ENCODE peak calls at places on chromosome 15, in seven cellular contexts. Y is H9; G is lower lobe of right lung; V is heart right ventricle; C is breast epithelium; K is naive thymus-derived CD4-positive, alpha-beta T cell; W is A549. S is an unnamed sample.

GRCh38 chr15:82963356-82964341 is 11.1 kb upstream of the HOMER2 start:
- DNase-seq in Y (no peak), G (no peak), V (peak), C (no peak), K (no peak), W (no peak), S (no peak)

GRCh38 chr15:70353606-70354259 is 256.0 kb upstream of the TLE3 start:
- DNase-seq in Y (no peak), G (no peak), V (no peak), C (no peak), K (no peak), W (no peak), S (no peak)

GRCh38 chr15:58966698-58967097 is 20.8 kb upstream of the RNF111 start:
- DNase-seq in Y (no peak), G (no peak), V (no peak), C (no peak), K (no peak), W (no peak), S (no peak)

GRCh38 chr15:37765809-37766208 is 168.6 kb upstream of the TMCO5A start:
- DNase-seq in Y (no peak), G (no peak), V (no peak), C (no peak), K (no peak), W (no peak), S (no peak)

GRCh38 chr15:95883064-95883463 is 447.4 kb upstream of the NR2F2 start:
- DNase-seq in Y (no peak), G (no peak), V (no peak), C (no peak), K (no peak), W (no peak), S (no peak)

GRCh38 chr15:69398541-69398940 is 15.6 kb upstream of the KIF23 start:
- DNase-seq in Y (no peak), G (no peak), V (no peak), C (no peak), K (no peak), W (no peak), S (no peak)

GRCh38 chr15:44882499-44882968 is 74.0 kb upstream of the TERB2 start:
- DNase-seq in Y (no peak), G (no peak), V (no peak), C (no peak), K (no peak), W (no peak), S (no peak)

GRCh38 chr15:70852501-70853269 is 1.3 kb downstream of the LARP6 start:
- DNase-seq in Y (no peak), G (no peak), V (no peak), C (no peak), K (no peak), W (no peak), S (no peak)

GRCh38 chr15:67805871-67806538 is 19.3 kb upstream of the SKOR1 start:
- DNase-seq in Y (no peak), G (no peak), V (no peak), C (no peak), K (no peak), W (no peak), S (no peak)

GRCh38 chr15:79872358-79873017 is 24.3 kb downstream of the MTHFS start:
- DNase-seq in Y (peak), G (peak), V (no peak), C (no peak), K (no peak), W (no peak), S (no peak)

GRCh38 chr15:29093065-29093435 is 176.6 kb downstream of the NSMCE3 start:
- DNase-seq in Y (no peak), G (no peak), V (no peak), C (no peak), K (no peak), W (no peak), S (no peak)

GRCh38 chr15:89163271-89164055 is 57.9 kb downstream of the RLBP1 start:
- DNase-seq in Y (no peak), G (no peak), V (no peak), C (no peak), K (no peak), W (no peak), S (no peak)

GRCh38 chr15:88246666-88247446 is 9.7 kb downstream of the NTRK3 start:
- DNase-seq in Y (peak), G (peak), V (peak), C (peak), K (peak), W (peak), S (peak)

GRCh38 chr15:35293353-35294130 is 208.4 kb upstream of the NANOGP8 start:
- DNase-seq in Y (peak), G (no peak), V (no peak), C (no peak), K (no peak), W (peak), S (no peak)

GRCh38 chr15:68460166-68460565 is 28.2 kb upstream of the ITGA11 start:
- DNase-seq in Y (no peak), G (no peak), V (no peak), C (no peak), K (no peak), W (no peak), S (no peak)

GRCh38 chr15:87131067-87131466 is 1051.4 kb downstream of the AGBL1 start:
- DNase-seq in Y (no peak), G (no peak), V (no peak), C (no peak), K (no peak), W (no peak), S (no peak)

GRCh38 chr15:89492111-89492641 is 4.2 kb downstream of the RHCG start:
- DNase-seq in Y (peak), G (no peak), V (no peak), C (no peak), K (no peak), W (peak), S (no peak)

GRCh38 chr15:51866751-51867150 is 37.3 kb downstream of the TMOD3 start:
- DNase-seq in Y (no peak), G (no peak), V (no peak), C (no peak), K (no peak), W (no peak), S (no peak)

GRCh38 chr15:51866161-51866560 is 36.7 kb downstream of the TMOD3 start:
- DNase-seq in Y (no peak), G (no peak), V (no peak), C (no peak), K (no peak), W (no peak), S (no peak)

GRCh38 chr15:51864408-51865056 is 35.1 kb downstream of the TMOD3 start:
- DNase-seq in Y (peak), G (no peak), V (no peak), C (no peak), K (no peak), W (no peak), S (no peak)

GRCh38 chr15:51863131-51863530 is 33.7 kb downstream of the TMOD3 start:
- DNase-seq in Y (no peak), G (no peak), V (no peak), C (no peak), K (no peak), W (no peak), S (no peak)

GRCh38 chr15:51865291-51865690 is 35.8 kb downstream of the TMOD3 start:
- DNase-seq in Y (no peak), G (no peak), V (no peak), C (no peak), K (no peak), W (no peak), S (no peak)
- H3K27ac ChIP-seq in Y (no peak), G (no peak), V (no peak), C (no peak), K (no peak), W (peak), S (no peak)

GRCh38 chr15:63020128-63020527 is 22.4 kb upstream of the TPM1 start:
- DNase-seq in Y (no peak), G (no peak), V (no peak), C (no peak), K (no peak), W (no peak), S (no peak)

GRCh38 chr15:63021031-63021430 is 21.5 kb upstream of the TPM1 start:
- DNase-seq in Y (no peak), G (no peak), V (no peak), C (no peak), K (no peak), W (no peak), S (no peak)

GRCh38 chr15:63022181-63022580 is 20.4 kb upstream of the TPM1 start:
- DNase-seq in Y (no peak), G (no peak), V (no peak), C (no peak), K (no peak), W (no peak), S (no peak)

GRCh38 chr15:63018639-63019038 is 23.9 kb upstream of the TPM1 start:
- DNase-seq in Y (no peak), G (no peak), V (no peak), C (no peak), K (no peak), W (no peak), S (no peak)

GRCh38 chr15:63019539-63020109 is 22.9 kb upstream of the TPM1 start:
- DNase-seq in Y (peak), G (no peak), V (no peak), C (peak), K (no peak), W (peak), S (no peak)
- H3K27ac ChIP-seq in Y (no peak), G (no peak), V (no peak), C (peak), K (no peak), W (peak), S (no peak)

DNA sequence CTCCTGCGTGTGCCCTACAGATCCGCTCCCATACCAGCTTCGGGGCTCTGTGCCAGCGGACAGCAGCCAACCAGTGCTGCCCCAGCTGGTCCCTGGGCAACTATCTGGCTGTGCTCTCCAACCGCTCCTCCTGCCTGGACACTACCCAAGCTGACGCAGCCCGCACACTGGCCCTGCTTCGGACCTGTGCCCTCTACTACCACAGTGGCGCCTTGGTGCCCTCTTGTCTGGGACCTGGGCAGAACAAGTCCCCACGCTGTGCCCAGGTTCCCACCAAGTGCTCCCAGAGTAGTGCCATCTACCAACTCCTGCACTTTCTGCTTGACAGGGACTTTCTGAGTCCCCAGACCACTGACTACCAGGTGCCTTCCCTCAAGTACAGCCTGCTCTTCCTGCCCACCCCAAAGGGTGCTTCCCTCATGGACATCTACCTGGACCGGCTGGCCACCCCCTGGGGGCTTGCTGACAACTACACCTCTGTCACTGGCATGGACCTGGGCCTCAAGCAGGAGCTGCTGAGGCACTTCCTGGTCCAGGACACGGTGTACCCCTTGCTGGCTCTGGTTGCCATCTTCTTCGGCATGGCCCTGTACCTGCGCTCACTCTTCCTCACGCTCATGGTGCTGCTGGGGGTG is 9.1 kb downstream of the DISP2 start:
- DNase-seq in Y (no peak), G (no peak), V (peak), C (peak), K (no peak), W (no peak), S (peak)
- H3K27ac ChIP-seq in Y (no peak), G (peak), V (peak), C (no peak), K (no peak), W (no peak), S (no peak)

DNA sequence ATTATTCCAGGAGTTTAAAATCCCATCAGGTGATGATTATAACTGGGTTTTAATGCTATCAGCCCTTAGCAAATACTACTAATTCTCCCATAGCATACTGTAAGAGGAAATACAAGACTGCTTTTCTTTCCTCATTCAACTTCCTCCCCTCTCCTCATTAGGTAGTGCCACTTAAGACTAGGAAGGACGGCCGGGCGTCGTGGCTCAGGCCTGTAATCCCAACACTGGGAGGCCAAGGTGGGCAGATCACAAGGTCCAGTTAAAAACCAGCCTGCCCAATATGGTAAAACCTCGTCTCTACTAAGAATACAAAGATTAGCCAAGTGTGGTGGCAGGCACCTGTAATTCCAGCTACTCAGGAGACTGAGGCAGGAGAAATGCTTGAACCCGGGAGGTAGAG is 14.7 kb downstream of the NDUFAF1 start:
- DNase-seq in Y (no peak), G (no peak), V (no peak), C (no peak), K (no peak), W (no peak), S (no peak)
- H3K27ac ChIP-seq in Y (no peak), G (no peak), V (no peak), C (no peak), K (no peak), W (no peak), S (no peak)

GRCh38 chr15:72968531-72968922 is 83.7 kb upstream of the NEO1 start:
- DNase-seq in Y (no peak), G (no peak), V (peak), C (no peak), K (no peak), W (no peak), S (no peak)

GRCh38 chr15:72967836-72968530 is 84.3 kb upstream of the NEO1 start:
- DNase-seq in Y (no peak), G (no peak), V (no peak), C (no peak), K (no peak), W (no peak), S (no peak)

GRCh38 chr15:72965671-72966070 is 86.6 kb upstream of the NEO1 start:
- DNase-seq in Y (no peak), G (no peak), V (no peak), C (no peak), K (no peak), W (no peak), S (no peak)

GRCh38 chr15:72967397-72967796 is 84.9 kb upstream of the NEO1 start:
- DNase-seq in Y (no peak), G (no peak), V (no peak), C (no peak), K (no peak), W (no peak), S (no peak)

DNA sequence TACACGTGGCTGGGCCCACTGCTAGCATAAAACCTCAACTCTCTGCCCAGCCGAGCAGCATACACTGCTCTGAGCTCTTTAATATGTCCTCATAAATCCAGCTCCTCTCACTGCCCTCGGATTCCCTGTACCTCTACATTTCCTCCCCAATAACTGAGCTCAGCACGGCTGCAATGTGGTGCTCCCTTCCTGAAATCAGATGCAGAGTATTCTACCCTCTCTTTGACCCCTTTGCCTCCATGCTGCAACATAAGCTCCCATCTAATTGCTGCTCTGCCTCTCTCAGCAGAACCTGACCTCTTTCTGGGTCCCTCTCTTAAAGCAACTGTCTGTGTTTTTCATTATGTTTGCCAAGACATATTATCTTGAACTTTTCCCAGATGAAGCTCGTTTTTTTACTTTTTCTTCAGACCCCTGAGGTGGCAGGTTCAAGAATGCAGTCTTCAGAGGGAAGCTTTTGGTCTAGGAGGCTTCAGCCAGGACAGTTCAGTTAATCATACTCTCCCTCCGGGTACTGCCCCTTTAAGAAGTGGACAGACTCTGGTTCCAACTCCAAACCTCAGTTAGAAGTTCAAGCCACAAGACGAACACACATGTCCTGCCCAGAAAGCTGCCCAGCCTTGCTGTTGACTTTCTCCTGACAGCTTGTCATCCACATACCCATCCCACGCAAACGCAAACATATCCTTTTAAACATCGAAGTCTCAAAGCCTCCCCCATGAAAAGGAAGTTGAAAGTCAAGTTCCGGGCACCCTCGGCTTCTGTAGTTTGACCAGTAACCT is 81.1 kb upstream of the NEO1 start:
- DNase-seq in Y (no peak), G (no peak), V (no peak), C (no peak), K (no peak), W (no peak), S (no peak)
- H3K27ac ChIP-seq in Y (no peak), G (peak), V (peak), C (peak), K (no peak), W (no peak), S (no peak)

GRCh38 chr15:73857193-73857920 is 16.0 kb upstream of the TBC1D21 start:
- DNase-seq in Y (peak), G (no peak), V (no peak), C (no peak), K (no peak), W (no peak), S (no peak)
- H3K27ac ChIP-seq in Y (no peak), G (no peak), V (no peak), C (no peak), K (no peak), W (no peak), S (no peak)

DNA sequence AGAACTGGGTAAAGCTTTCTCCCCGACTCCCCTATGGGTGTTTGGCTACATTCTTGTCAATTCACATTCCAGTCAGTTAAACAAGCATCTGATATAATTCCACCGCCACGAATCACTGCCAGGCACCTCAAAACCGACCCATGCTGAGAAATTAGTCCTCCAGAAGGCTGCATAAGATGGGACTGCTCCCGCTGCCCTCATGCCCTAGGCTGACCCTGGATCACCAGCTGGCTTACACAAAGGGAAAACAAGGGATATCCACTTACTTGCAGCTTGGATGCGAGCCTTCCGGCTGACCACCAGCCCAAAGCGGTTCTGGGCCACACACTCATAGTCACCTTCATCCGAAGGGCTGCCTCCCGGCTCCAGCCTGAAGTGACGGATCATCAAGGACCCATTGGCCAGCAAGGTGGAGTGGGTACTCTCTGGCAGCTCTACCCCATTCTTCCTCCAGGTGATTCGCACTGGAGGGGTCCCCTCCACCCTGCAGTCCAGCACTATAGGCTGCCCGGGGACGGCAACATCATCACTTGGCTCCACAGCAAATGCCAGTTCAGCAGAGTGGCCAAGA is 2.9 kb downstream of the IGDCC3 start:
- DNase-seq in Y (peak), G (no peak), V (no peak), C (no peak), K (no peak), W (no peak), S (no peak)
- H3K27ac ChIP-seq in Y (no peak), G (no peak), V (no peak), C (no peak), K (no peak), W (no peak), S (no peak)

S was measured in caudate nucleus.